ENCODE peak calls at places on chromosomes 11 and 22, in four cellular contexts. One of them, this sample, is unnamed.

GRCh38 chr22:25403752-25404471 is 160.6 kb upstream of the GRK3 start:
- DNase-seq in HepG2: peak
- DNase-seq in K562: no peak
- DNase-seq in GM12878: no peak
- DNase-seq in this sample: peak

GRCh38 chr11:124470516-124471231 is 25.2 kb upstream of the OR8B8 start:
- DNase-seq in HepG2: no peak
- DNase-seq in K562: no peak
- DNase-seq in GM12878: no peak
- DNase-seq in this sample: no peak

GRCh38 chr22:50308597-50308935 is 1.1 kb upstream of the PLXNB2 start:
- DNase-seq in HepG2: peak
- DNase-seq in K562: peak
- DNase-seq in GM12878: no peak
- DNase-seq in this sample: no peak

GRCh38 chr11:12377106-12377823 is at the start of gene PARVA:
- DNase-seq in HepG2: peak
- DNase-seq in K562: no peak
- DNase-seq in GM12878: no peak
- DNase-seq in this sample: peak

GRCh38 chr22:36913431-36914382 is at the start of gene CSF2RB:
- DNase-seq in HepG2: no peak
- DNase-seq in K562: no peak
- DNase-seq in GM12878: no peak
- DNase-seq in this sample: no peak

GRCh38 chr22:39282642-39283311 is 36.6 kb downstream of the RPL3 start:
- DNase-seq in HepG2: no peak
- DNase-seq in K562: no peak
- DNase-seq in GM12878: no peak
- DNase-seq in this sample: no peak

GRCh38 chr11:34667810-34668582 is 47.1 kb downstream of the EHF start:
- DNase-seq in HepG2: peak
- DNase-seq in K562: no peak
- DNase-seq in GM12878: no peak
- DNase-seq in this sample: no peak

GRCh38 chr11:88414981-88415391 is 77.5 kb upstream of the CTSC start:
- DNase-seq in HepG2: no peak
- DNase-seq in K562: no peak
- DNase-seq in GM12878: no peak
- DNase-seq in this sample: no peak

GRCh38 chr11:65491614-65492386 is 7.0 kb upstream of the MALAT1 start:
- DNase-seq in HepG2: no peak
- DNase-seq in K562: peak
- DNase-seq in GM12878: no peak
- DNase-seq in this sample: no peak

GRCh38 chr11:111605681-111606080 is 3.4 kb downstream of the SIK2 start:
- DNase-seq in HepG2: no peak
- DNase-seq in K562: no peak
- DNase-seq in GM12878: no peak
- DNase-seq in this sample: no peak

GRCh38 chr22:36770946-36771340 is 5.0 kb downstream of the IFT27 start:
- DNase-seq in HepG2: no peak
- DNase-seq in K562: no peak
- DNase-seq in GM12878: no peak
- DNase-seq in this sample: no peak

GRCh38 chr11:45864041-45864440 is 16.8 kb downstream of the CRY2 start:
- DNase-seq in HepG2: no peak
- DNase-seq in K562: no peak
- DNase-seq in GM12878: no peak
- DNase-seq in this sample: no peak

GRCh38 chr22:35337932-35338331 is 38.2 kb downstream of the TOM1 start:
- DNase-seq in HepG2: no peak
- DNase-seq in K562: peak
- DNase-seq in GM12878: no peak
- DNase-seq in this sample: no peak

GRCh38 chr22:25025586-25025985 is 73.1 kb downstream of the KIAA1671 start:
- DNase-seq in HepG2: peak
- DNase-seq in K562: no peak
- DNase-seq in GM12878: no peak
- DNase-seq in this sample: no peak

GRCh38 chr22:27512283-27512761 is 289.2 kb downstream of the MN1 start:
- DNase-seq in HepG2: no peak
- DNase-seq in K562: no peak
- DNase-seq in GM12878: no peak
- DNase-seq in this sample: no peak

GRCh38 chr11:61927501-61927900 is 10.1 kb upstream of the RAB3IL1 start:
- DNase-seq in HepG2: no peak
- DNase-seq in K562: no peak
- DNase-seq in GM12878: no peak
- DNase-seq in this sample: no peak

GRCh38 chr22:27378343-27378800 is 423.2 kb downstream of the MN1 start:
- DNase-seq in HepG2: no peak
- DNase-seq in K562: no peak
- DNase-seq in GM12878: no peak
- DNase-seq in this sample: no peak

GRCh38 chr11:66818231-66818955 is 24.8 kb upstream of the RCE1 start:
- DNase-seq in HepG2: no peak
- DNase-seq in K562: no peak
- DNase-seq in GM12878: no peak
- DNase-seq in this sample: no peak

GRCh38 chr11:109775686-109776085 is 317.5 kb upstream of the ZC3H12C start:
- DNase-seq in HepG2: no peak
- DNase-seq in K562: no peak
- DNase-seq in GM12878: no peak
- DNase-seq in this sample: no peak

GRCh38 chr22:25497269-25497668 is 67.2 kb upstream of the GRK3 start:
- DNase-seq in HepG2: no peak
- DNase-seq in K562: no peak
- DNase-seq in GM12878: no peak
- DNase-seq in this sample: no peak

GRCh38 chr11:45042560-45042959 is 91.9 kb upstream of the TP53I11 start:
- DNase-seq in HepG2: no peak
- DNase-seq in K562: no peak
- DNase-seq in GM12878: no peak
- DNase-seq in this sample: no peak

GRCh38 chr11:34345012-34345804 is 12.6 kb downstream of the ABTB2 start:
- DNase-seq in HepG2: peak
- DNase-seq in K562: no peak
- DNase-seq in GM12878: no peak
- DNase-seq in this sample: no peak

GRCh38 chr22:36860821-36861659 is at the start of gene NCF4:
- DNase-seq in HepG2: no peak
- DNase-seq in K562: no peak
- DNase-seq in GM12878: peak
- DNase-seq in this sample: no peak

GRCh38 chr11:114440971-114441810 is 1.9 kb downstream of the REXO2 start:
- DNase-seq in HepG2: peak
- DNase-seq in K562: no peak
- DNase-seq in GM12878: no peak
- DNase-seq in this sample: no peak

GRCh38 chr11:128261011-128261421 is 326.3 kb downstream of the ETS1 start:
- DNase-seq in HepG2: no peak
- DNase-seq in K562: no peak
- DNase-seq in GM12878: no peak
- DNase-seq in this sample: no peak

GRCh38 chr11:126197277-126197939 is 14.0 kb downstream of the RPUSD4 start:
- DNase-seq in HepG2: no peak
- DNase-seq in K562: no peak
- DNase-seq in GM12878: no peak
- DNase-seq in this sample: no peak

GRCh38 chr11:33867566-33867965 is 24.3 kb downstream of the LMO2 start:
- DNase-seq in HepG2: no peak
- DNase-seq in K562: no peak
- DNase-seq in GM12878: no peak
- DNase-seq in this sample: no peak

GRCh38 chr11:112315861-112316739 is 55.4 kb upstream of the PLET1 start:
- DNase-seq in HepG2: no peak
- DNase-seq in K562: no peak
- DNase-seq in GM12878: no peak
- DNase-seq in this sample: no peak

GRCh38 chr11:31968774-31969433 is 122.0 kb upstream of the RCN1 start:
- DNase-seq in HepG2: no peak
- DNase-seq in K562: no peak
- DNase-seq in GM12878: no peak
- DNase-seq in this sample: no peak

GRCh38 chr22:25970348-25970995 is 198.8 kb upstream of the SEZ6L start:
- DNase-seq in HepG2: no peak
- DNase-seq in K562: no peak
- DNase-seq in GM12878: no peak
- DNase-seq in this sample: no peak

GRCh38 chr22:35292786-35293185 is 6.9 kb upstream of the TOM1 start:
- DNase-seq in HepG2: no peak
- DNase-seq in K562: no peak
- DNase-seq in GM12878: no peak
- DNase-seq in this sample: no peak

GRCh38 chr11:45094958-45095690 is 51.3 kb upstream of the PRDM11 start:
- DNase-seq in HepG2: no peak
- DNase-seq in K562: no peak
- DNase-seq in GM12878: no peak
- DNase-seq in this sample: no peak

GRCh38 chr11:74770456-74770855 is 21.8 kb downstream of the RNF169 start:
- DNase-seq in HepG2: no peak
- DNase-seq in K562: no peak
- DNase-seq in GM12878: no peak
- DNase-seq in this sample: no peak

GRCh38 chr22:37726240-37726887 is 29.5 kb downstream of the TRIOBP start:
- DNase-seq in HepG2: no peak
- DNase-seq in K562: no peak
- DNase-seq in GM12878: no peak
- DNase-seq in this sample: no peak

GRCh38 chr11:45662665-45663485 is 2.5 kb downstream of the CHST1 start:
- DNase-seq in HepG2: peak
- DNase-seq in K562: peak
- DNase-seq in GM12878: no peak
- DNase-seq in this sample: no peak

GRCh38 chr11:36376315-36376887 is 80.3 kb downstream of the PRR5L start:
- DNase-seq in HepG2: no peak
- DNase-seq in K562: no peak
- DNase-seq in GM12878: no peak
- DNase-seq in this sample: peak

GRCh38 chr22:18077639-18078328 is at the start of gene PEX26:
- DNase-seq in HepG2: peak
- DNase-seq in K562: peak
- DNase-seq in GM12878: peak
- DNase-seq in this sample: peak

GRCh38 chr11:45809456-45810395 is 4.8 kb downstream of the SLC35C1 start:
- DNase-seq in HepG2: no peak
- DNase-seq in K562: no peak
- DNase-seq in GM12878: no peak
- DNase-seq in this sample: no peak

GRCh38 chr11:2307733-2308331 is 6.0 kb downstream of the TSPAN32 start:
- DNase-seq in HepG2: no peak
- DNase-seq in K562: no peak
- DNase-seq in GM12878: no peak
- DNase-seq in this sample: no peak

GRCh38 chr11:2308713-2309112 is 6.9 kb downstream of the TSPAN32 start:
- DNase-seq in HepG2: no peak
- DNase-seq in K562: no peak
- DNase-seq in GM12878: no peak
- DNase-seq in this sample: no peak

GRCh38 chr11:2305862-2306823 is 4.3 kb downstream of the TSPAN32 start:
- DNase-seq in HepG2: no peak
- DNase-seq in K562: no peak
- DNase-seq in GM12878: no peak
- DNase-seq in this sample: no peak

GRCh38 chr11:2305140-2305861 is 3.5 kb downstream of the TSPAN32 start:
- DNase-seq in HepG2: peak
- DNase-seq in K562: peak
- DNase-seq in GM12878: peak
- DNase-seq in this sample: peak

GRCh38 chr11:2306971-2307732 is 5.3 kb downstream of the TSPAN32 start:
- DNase-seq in HepG2: no peak
- DNase-seq in K562: no peak
- DNase-seq in GM12878: no peak
- DNase-seq in this sample: no peak
- TF ChIP-seq FOXM1 in HepG2: no peak
- TF ChIP-seq FOXM1 in K562: no peak
- TF ChIP-seq FOXM1 in GM12878: no peak
- TF ChIP-seq FOXM1 in this sample: no peak

GRCh38 chr11:118163494-118163893 is 10.9 kb upstream of the SCN4B start:
- DNase-seq in HepG2: no peak
- DNase-seq in K562: no peak
- DNase-seq in GM12878: no peak
- DNase-seq in this sample: no peak

GRCh38 chr11:118166641-118167040 is 9.8 kb downstream of the SCN2B start:
- DNase-seq in HepG2: no peak
- DNase-seq in K562: no peak
- DNase-seq in GM12878: no peak
- DNase-seq in this sample: no peak

GRCh38 chr11:118167253-118167652 is 9.2 kb downstream of the SCN2B start:
- DNase-seq in HepG2: no peak
- DNase-seq in K562: no peak
- DNase-seq in GM12878: no peak
- DNase-seq in this sample: no peak

GRCh38 chr11:118162846-118163245 is 10.2 kb upstream of the SCN4B start:
- DNase-seq in HepG2: no peak
- DNase-seq in K562: no peak
- DNase-seq in GM12878: no peak
- DNase-seq in this sample: no peak

GRCh38 chr11:118164885-118165284 is 11.6 kb downstream of the SCN2B start:
- DNase-seq in HepG2: no peak
- DNase-seq in K562: no peak
- DNase-seq in GM12878: no peak
- DNase-seq in this sample: no peak
- TF ChIP-seq BHLHE40 in HepG2: no peak
- TF ChIP-seq BHLHE40 in K562: no peak
- TF ChIP-seq BHLHE40 in GM12878: no peak
- TF ChIP-seq BHLHE40 in this sample: no peak

DNA sequence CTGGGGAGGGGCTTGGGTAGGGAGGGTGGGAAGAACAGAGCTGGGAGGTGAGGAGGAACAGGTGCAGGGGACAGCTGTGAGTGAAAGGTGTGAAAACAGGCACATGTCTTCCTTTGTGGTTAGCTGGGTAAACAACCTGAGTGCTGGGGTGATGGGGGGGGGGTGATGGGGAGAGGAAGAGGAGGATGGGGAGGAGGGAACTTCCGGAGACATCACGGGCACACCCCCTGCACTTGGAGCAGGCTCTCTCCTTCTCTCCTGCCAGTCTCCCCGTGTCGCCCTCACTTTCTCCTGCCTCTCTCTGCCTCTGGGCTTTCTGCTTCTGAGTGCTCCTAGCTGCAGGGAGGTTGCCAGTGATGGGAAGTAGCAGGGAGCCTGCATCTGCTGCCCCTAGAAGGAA is 8.8 kb downstream of the CXCR5 start:
- DNase-seq in HepG2: no peak
- DNase-seq in K562: peak
- DNase-seq in GM12878: no peak
- DNase-seq in this sample: no peak
- TF ChIP-seq SP1 in HepG2: no peak
- TF ChIP-seq SP1 in K562: no peak
- TF ChIP-seq SP1 in GM12878: no peak
- TF ChIP-seq SP1 in this sample: no peak

GRCh38 chr11:68497761-68498160 is 37.2 kb downstream of the PPP6R3 start:
- DNase-seq in HepG2: no peak
- DNase-seq in K562: no peak
- DNase-seq in GM12878: no peak
- DNase-seq in this sample: no peak
- TF ChIP-seq FOXM1 in HepG2: no peak
- TF ChIP-seq FOXM1 in K562: no peak
- TF ChIP-seq FOXM1 in GM12878: no peak
- TF ChIP-seq FOXM1 in this sample: no peak

This sample was measured in HEK293T.